ENCODE peak calls at places on chromosomes 5 and 9, in five cellular contexts. C is heart left ventricle, U is pancreas, I is A549, W is PC-9. V is an unnamed sample.

GRCh38 chr5:32531885-32532520 is 53.4 kb upstream of the SUB1 start:
- DNase-seq in C (no peak), U (no peak), I (peak), W (peak), V (no peak)

GRCh38 chr5:94777163-94777885 is 158.9 kb downstream of the SLF1 start:
- DNase-seq in C (no peak), U (no peak), I (no peak), W (no peak), V (no peak)

GRCh38 chr5:43367909-43368648 is 44.1 kb downstream of the CCL28 start:
- DNase-seq in C (no peak), U (no peak), I (no peak), W (no peak), V (no peak)

GRCh38 chr9:93161801-93162635 is 21.9 kb upstream of the WNK2 start:
- DNase-seq in C (no peak), U (no peak), I (no peak), W (no peak), V (no peak)

GRCh38 chr5:128234928-128235641 is 151.5 kb downstream of the SLC12A2 start:
- DNase-seq in C (no peak), U (no peak), I (no peak), W (no peak), V (no peak)

GRCh38 chr9:110142868-110143866 is 64.8 kb downstream of the C9orf152 start:
- DNase-seq in C (no peak), U (no peak), I (peak), W (no peak), V (no peak)

GRCh38 chr5:143297756-143298155 is 105.7 kb downstream of the NR3C1 start:
- DNase-seq in C (no peak), U (no peak), I (no peak), W (no peak), V (no peak)

GRCh38 chr5:135317286-135317685 is 81.7 kb downstream of the MACROH2A1 start:
- DNase-seq in C (no peak), U (no peak), I (no peak), W (no peak), V (no peak)

GRCh38 chr9:133135193-133135745 is 14.2 kb upstream of the RALGDS start:
- DNase-seq in C (peak), U (peak), I (peak), W (peak), V (peak)

GRCh38 chr9:29691758-29692407 is 2118.6 kb upstream of the C9orf72 start:
- DNase-seq in C (no peak), U (peak), I (peak), W (peak), V (no peak)

GRCh38 chr5:148574167-148574566 is 80.2 kb downstream of the HTR4 start:
- DNase-seq in C (no peak), U (no peak), I (no peak), W (no peak), V (no peak)

GRCh38 chr9:114321759-114322158 is 1.1 kb upstream of the ORM1 start:
- DNase-seq in C (no peak), U (no peak), I (no peak), W (no peak), V (no peak)

GRCh38 chr9:33446507-33447403 is 638 bp downstream of the AQP3 start:
- DNase-seq in C (peak), U (peak), I (peak), W (no peak), V (peak)

GRCh38 chr5:122473138-122473843 is 161.3 kb downstream of the SNCAIP start:
- DNase-seq in C (no peak), U (no peak), I (no peak), W (no peak), V (no peak)

GRCh38 chr5:96901384-96901783 is 25.1 kb downstream of the ERAP2 start:
- DNase-seq in C (no peak), U (no peak), I (peak), W (no peak), V (no peak)
- TF ChIP-seq CTCF in C (peak), U (no peak), I (no peak), W (no peak), V (no peak)

DNA sequence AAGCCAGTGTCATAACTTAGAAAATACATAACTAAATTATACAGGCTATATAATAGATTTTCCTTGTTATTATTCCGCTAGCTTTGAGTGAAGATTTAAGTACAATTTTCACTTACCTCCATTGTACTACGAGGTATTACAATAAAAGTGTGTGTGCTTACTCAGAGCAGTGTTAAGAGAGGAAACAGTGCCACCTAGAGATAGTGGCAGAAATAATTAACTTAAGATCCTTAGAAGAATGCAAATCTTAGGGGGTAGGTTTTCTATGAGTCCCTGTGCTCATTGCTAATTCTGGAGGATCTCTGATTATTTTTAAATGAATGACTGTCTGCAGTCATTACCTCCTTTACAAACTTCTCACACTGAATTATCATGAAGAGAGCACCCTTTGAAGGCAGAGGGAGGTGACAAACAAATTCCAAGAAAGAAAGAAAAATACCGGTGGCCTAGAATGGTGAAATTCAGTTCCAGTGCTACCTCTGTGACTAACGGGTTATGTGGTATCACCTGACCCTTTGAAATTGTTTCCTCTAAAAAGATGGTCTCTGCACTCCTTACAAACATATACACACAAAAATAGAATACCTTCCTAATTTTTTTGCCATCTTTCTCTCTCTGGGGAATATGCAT is 379.8 kb downstream of the TRIM36 start:
- DNase-seq in C (no peak), U (no peak), I (peak), W (no peak), V (no peak)
- TF ChIP-seq CTCF in C (peak), U (no peak), I (peak), W (peak), V (no peak)

DNA sequence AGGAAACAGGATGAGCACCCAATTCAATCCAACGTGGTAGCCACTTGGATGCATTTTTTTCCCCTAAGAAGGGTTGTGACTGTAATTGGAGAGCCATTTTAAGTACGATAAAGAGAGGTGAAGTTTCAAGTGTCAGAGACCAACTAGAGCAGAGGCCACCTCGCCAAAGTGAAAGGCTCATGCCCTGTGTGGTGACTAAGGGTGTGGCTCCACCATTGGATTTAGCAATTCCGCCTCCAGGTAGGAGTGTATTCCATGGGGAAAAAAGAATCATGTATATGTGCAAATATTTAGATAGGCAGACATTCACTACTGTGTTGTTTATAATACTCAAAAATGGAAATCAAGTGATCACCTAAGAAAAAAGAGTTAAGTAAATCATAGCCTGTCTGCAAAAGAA is 53.1 kb upstream of the S1PR3 start:
- DNase-seq in C (no peak), U (no peak), I (no peak), W (peak), V (no peak)
- TF ChIP-seq CTCF in C (no peak), U (no peak), I (no peak), W (no peak), V (no peak)

GRCh38 chr5:168159425-168159824 is 132.0 kb upstream of the WWC1 start:
- DNase-seq in C (no peak), U (peak), I (peak), W (no peak), V (peak)
- TF ChIP-seq CTCF in C (no peak), U (no peak), I (no peak), W (no peak), V (no peak)

GRCh38 chr9:74499770-74500583 is 2.8 kb downstream of the RORB start:
- DNase-seq in C (no peak), U (no peak), I (no peak), W (no peak), V (no peak)

GRCh38 chr9:74497750-74498615 is 848 bp downstream of the RORB start:
- DNase-seq in C (peak), U (no peak), I (peak), W (no peak), V (peak)

GRCh38 chr9:74496819-74497749 is at the start of gene RORB:
- DNase-seq in C (peak), U (peak), I (peak), W (peak), V (peak)

GRCh38 chr9:74499111-74499601 is 2.0 kb downstream of the RORB start:
- DNase-seq in C (no peak), U (no peak), I (no peak), W (no peak), V (no peak)

DNA sequence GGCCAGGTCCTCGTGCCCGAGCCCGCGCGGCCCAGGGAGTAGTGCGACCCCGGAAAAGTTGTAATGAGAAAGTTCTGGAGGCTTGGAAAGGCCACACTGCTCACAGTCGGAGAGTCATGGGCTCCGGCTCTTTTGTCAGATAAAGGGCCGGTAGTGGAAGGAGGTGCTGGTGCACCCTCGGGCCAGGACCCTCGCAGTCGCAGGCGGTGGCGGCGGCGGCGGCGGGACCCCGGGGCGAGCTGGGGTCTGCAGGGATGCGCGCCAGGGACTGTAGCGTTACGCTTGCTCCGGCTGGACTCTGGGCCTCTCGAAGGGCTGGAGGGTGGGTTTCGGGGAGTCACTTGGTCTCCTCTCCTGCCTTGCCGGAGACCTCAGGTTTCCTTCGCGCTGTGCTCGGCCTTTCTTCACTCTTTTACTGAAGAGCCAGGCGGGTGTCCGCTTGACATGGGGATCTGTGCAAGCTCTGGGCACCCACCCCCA is 1.5 kb downstream of the RORB start:
- DNase-seq in C (no peak), U (no peak), I (no peak), W (no peak), V (no peak)
- TF ChIP-seq CTCF in C (no peak), U (no peak), I (no peak), W (no peak), V (no peak)

GRCh38 chr5:139393497-139394122 is 1.3 kb downstream of the PROB1 start:
- DNase-seq in C (no peak), U (no peak), I (no peak), W (no peak), V (peak)

GRCh38 chr5:139395844-139396640 is 1.1 kb upstream of the PROB1 start:
- DNase-seq in C (no peak), U (peak), I (no peak), W (no peak), V (no peak)

GRCh38 chr5:139394654-139395566 is at the start of gene PROB1:
- DNase-seq in C (peak), U (peak), I (no peak), W (no peak), V (no peak)

GRCh38 chr5:139392678-139393496 is 2.0 kb downstream of the PROB1 start:
- DNase-seq in C (no peak), U (peak), I (peak), W (peak), V (peak)

GRCh38 chr5:139394123-139394653 is 716 bp downstream of the PROB1 start:
- DNase-seq in C (peak), U (peak), I (no peak), W (no peak), V (peak)
- TF ChIP-seq CTCF in C (peak), U (peak), I (no peak), W (no peak), V (peak)

GRCh38 chr5:147539053-147539452 is 29.2 kb upstream of the DPYSL3 start:
- DNase-seq in C (no peak), U (no peak), I (no peak), W (no peak), V (no peak)
- TF ChIP-seq CTCF in C (no peak), U (no peak), I (no peak), W (no peak), V (no peak)

DNA sequence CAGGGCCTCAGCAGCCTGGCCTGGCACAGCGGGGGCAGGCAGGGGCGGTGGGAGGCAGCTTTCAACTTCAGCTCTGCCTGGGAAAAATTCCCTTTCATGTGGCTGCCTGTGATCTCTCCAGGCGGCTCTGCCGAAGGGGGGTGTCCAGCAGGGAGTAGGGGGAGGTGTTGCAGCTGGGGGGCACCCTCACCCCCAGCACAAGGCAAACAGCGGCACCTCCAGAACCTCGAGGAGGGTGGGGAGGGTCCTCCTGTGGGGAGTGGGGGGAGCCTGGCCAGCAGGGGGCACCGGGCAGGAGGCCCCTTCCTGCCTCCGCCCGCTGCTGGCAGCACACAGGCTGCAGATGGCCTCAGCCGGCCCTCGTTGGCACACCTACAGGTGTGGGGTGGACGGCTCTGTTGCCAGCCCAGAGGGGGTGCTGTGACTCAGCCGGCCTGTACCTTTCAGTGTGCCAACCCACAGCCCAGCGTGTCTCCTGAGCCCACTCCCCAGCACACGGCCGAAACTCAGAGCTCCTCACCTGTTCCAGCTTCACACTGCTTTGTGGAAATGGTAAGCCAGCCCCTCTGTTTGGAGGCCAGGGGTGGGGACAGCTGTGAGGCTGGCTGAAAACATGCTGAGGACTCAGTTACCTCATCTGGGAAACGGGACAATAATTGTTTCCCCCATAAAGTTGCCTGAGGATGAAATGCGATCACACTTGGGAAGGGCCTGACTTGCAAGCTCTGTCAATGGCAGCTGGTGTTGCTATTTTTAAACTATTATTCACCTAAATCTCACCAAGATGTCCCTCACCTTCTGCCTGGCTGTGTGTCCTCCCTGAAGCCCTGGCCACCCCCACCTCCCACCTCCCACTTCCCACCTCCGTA is 37.0 kb downstream of the CXXC5 start:
- DNase-seq in C (peak), U (peak), I (no peak), W (no peak), V (no peak)
- TF ChIP-seq CTCF in C (peak), U (peak), I (no peak), W (peak), V (no peak)

DNA sequence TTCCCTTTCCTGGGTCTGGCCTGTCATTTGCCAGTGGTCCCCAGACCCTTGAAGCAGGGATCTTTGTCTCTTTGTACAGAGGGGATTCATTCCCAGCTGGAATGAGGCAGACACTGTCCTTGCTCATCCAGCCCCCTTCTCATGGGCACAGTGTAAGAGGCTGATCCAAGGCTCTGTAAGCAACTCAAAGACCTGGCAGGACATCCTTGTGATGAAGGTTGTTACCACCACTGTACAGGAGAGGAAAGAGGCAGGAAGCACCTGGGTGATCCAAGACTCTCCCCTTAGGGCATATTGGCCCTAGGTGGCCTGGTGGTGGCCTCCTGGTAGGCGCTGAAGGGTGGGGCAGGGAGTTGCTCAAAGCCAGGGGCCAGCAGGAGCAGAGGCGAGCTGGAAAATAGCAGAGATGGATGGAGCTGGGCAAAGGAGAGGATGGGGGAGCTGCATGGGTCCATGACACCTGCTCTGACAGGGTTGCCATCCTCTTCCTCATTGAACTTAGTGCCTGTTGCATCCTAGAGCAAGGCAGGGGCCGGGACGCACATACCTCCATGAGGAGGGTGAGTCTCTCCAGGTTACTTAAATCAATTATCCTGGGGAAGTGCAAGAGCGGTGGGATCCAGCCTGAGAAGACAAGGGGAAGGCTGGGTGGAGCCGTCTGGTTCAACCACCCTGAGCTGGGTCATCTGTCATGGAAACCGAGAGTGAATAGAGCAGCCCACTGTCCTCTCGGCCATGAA is 9.8 kb upstream of the GADD45G start:
- DNase-seq in C (no peak), U (peak), I (no peak), W (no peak), V (no peak)
- TF ChIP-seq CTCF in C (no peak), U (no peak), I (no peak), W (no peak), V (no peak)

DNA sequence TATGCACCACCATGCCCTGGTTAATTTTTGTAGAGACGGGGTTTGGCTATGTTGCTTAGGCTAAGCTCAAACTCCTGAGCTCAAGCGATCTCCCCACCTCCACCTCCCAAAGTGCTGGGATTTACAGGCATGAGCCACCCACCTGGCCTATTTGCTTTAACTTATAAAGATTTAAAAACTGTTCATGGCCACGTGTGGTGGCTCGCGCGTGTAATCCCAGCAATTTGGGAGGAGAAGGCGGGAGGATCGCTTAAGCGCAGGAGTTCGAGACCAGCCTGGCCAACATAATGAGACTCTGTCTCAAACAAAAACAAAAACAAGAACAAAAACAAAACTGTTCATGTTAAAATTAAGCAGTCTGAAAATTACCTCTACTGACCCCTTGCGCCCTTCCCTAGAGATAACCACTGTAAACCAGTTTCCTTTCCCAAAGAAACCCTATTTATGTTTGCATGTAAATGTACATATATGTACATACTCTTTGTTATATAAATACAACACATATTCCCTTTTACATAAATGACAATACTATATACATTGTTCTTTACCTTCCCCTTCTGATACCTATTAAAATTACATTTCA is 1.5 kb downstream of the AK6 start:
- DNase-seq in C (no peak), U (no peak), I (no peak), W (no peak), V (no peak)
- TF ChIP-seq CTCF in C (no peak), U (no peak), I (no peak), W (no peak), V (no peak)

V was measured in mucosa of descending colon.